ENCODE peak calls at places on chromosomes 12 and 14, in nine cellular contexts. X, G, T, E, N, A, D, L and O are unnamed samples.
A peak's percentile ranks its signal among the peaks of the same experiment; 100 is the strongest.

GRCh38 chr12:110355080-110355479 is 48.4 kb downstream of the ANAPC7 start:
- DNase-seq in G (peak; percentile 30), T (no peak), E (peak; percentile 13), D (peak; percentile 80), A (peak; percentile 33), L (no peak), N (no peak), X (peak; percentile 16), O (no peak)

GRCh38 chr12:52007982-52008510 is 1.3 kb downstream of the TAMALIN start:
- DNase-seq in D (no peak), G (no peak), A (no peak), E (no peak), T (no peak), L (no peak), X (no peak), N (no peak), O (no peak)

GRCh38 chr12:33671676-33672075 is 232.1 kb upstream of the SYT10 start:
- DNase-seq in T (no peak), D (peak; percentile 11), E (no peak), N (no peak), X (no peak), L (no peak), A (peak; percentile 42), G (no peak), O (no peak)

GRCh38 chr12:6434205-6435180 is 10.3 kb upstream of the CD27 start:
- DNase-seq in N (no peak), T (peak; percentile 43), L (no peak), E (no peak), X (no peak), G (no peak), D (no peak), A (no peak), O (no peak)

GRCh38 chr14:90671382-90671781 is 144.8 kb downstream of the TTC7B start:
- DNase-seq in L (no peak), G (no peak), N (no peak), E (peak; percentile 33), T (no peak), D (no peak), A (no peak), X (no peak), O (no peak)

GRCh38 chr12:110249105-110249504 is 31.9 kb upstream of the ATP2A2 start:
- DNase-seq in D (no peak), T (peak; percentile 70), G (no peak), X (no peak), L (peak; percentile 74), A (no peak), N (no peak), E (no peak), O (no peak)

GRCh38 chr12:123940627-123940966 is 32.0 kb downstream of the CCDC92 start:
- DNase-seq in A (no peak), N (no peak), L (no peak), G (no peak), E (no peak), D (no peak), T (no peak), X (no peak), O (no peak)

GRCh38 chr14:91341331-91342242 is 76.0 kb downstream of the CCDC88C start:
- DNase-seq in A (no peak), X (no peak), T (no peak), D (no peak), E (no peak), L (no peak), G (no peak), N (no peak), O (no peak)

GRCh38 chr14:63088865-63089264 is 43.6 kb upstream of the KCNH5 start:
- DNase-seq in L (no peak), D (no peak), X (no peak), T (no peak), N (no peak), E (no peak), A (no peak), G (no peak), O (no peak)

GRCh38 chr12:62267490-62267889 is 7.3 kb downstream of the USP15 start:
- DNase-seq in X (no peak), T (no peak), A (no peak), N (no peak), L (no peak), G (no peak), D (no peak), E (no peak), O (peak; percentile 39)

GRCh38 chr14:51860836-51861583 is 598 bp downstream of the GNG2 start:
- DNase-seq in D (no peak), X (no peak), E (no peak), T (peak; percentile 41), G (peak; percentile 31), L (no peak), N (no peak), A (peak; percentile 54), O (no peak)

GRCh38 chr12:105418232-105418631 is 87.7 kb downstream of the C12orf75 start:
- DNase-seq in L (peak; percentile 62), G (peak; percentile 85), D (no peak), N (peak; percentile 18), X (peak; percentile 52), A (peak; percentile 93), T (peak; percentile 57), E (no peak), O (no peak)

GRCh38 chr12:12507121-12507520 is 55.5 kb downstream of the DUSP16 start:
- DNase-seq in A (no peak), G (no peak), T (no peak), L (no peak), X (no peak), D (no peak), N (no peak), E (no peak), O (no peak)

GRCh38 chr14:70052990-70053389 is 135.8 kb downstream of the SLC8A3 start:
- DNase-seq in T (peak; percentile 41), E (no peak), D (peak; percentile 58), X (peak; percentile 41), L (peak; percentile 9), N (peak; percentile 19), G (peak; percentile 32), A (peak; percentile 29), O (peak; percentile 13)

GRCh38 chr14:100410056-100410565 is 87.0 kb downstream of the SLC25A47 start:
- DNase-seq in L (no peak), T (no peak), N (no peak), A (peak; percentile 73), D (peak; percentile 47), E (no peak), X (peak; percentile 96), G (peak; percentile 86), O (no peak)

GRCh38 chr14:76500480-76500879 is 124.5 kb downstream of the ESRRB start:
- DNase-seq in L (peak; percentile 79), D (no peak), X (no peak), N (no peak), A (peak; percentile 3), E (peak; percentile 82), G (no peak), T (no peak), O (no peak)

GRCh38 chr14:23588884-23589598 is 10.5 kb upstream of the JPH4 start:
- DNase-seq in G (peak; percentile 95), A (peak; percentile 81), D (peak; percentile 93), L (peak; percentile 76), X (peak; percentile 86), N (peak; percentile 77), E (peak; percentile 90), T (peak; percentile 80), O (peak; percentile 72)

GRCh38 chr12:19869413-19869812 is 430.1 kb downstream of the AEBP2 start:
- DNase-seq in E (no peak), N (no peak), A (peak; percentile 71), D (no peak), G (no peak), X (no peak), L (no peak), T (no peak), O (no peak)

GRCh38 chr14:24888532-24888931 is 161.4 kb downstream of the STXBP6 start:
- DNase-seq in X (no peak), T (no peak), N (no peak), A (no peak), E (no peak), G (no peak), D (no peak), L (no peak), O (no peak)

GRCh38 chr12:81668475-81668874 is 90.7 kb downstream of the PPFIA2 start:
- DNase-seq in E (no peak), X (peak; percentile 12), G (peak; percentile 84), A (peak; percentile 76), L (peak; percentile 71), D (peak; percentile 8), T (peak; percentile 80), N (peak; percentile 96), O (no peak)